ENCODE peak calls at places on chromosomes 16 and 17, in eight cellular contexts. N is T-helper 17 cell; D is iris pigment epithelial cell; O is CD4-positive, alpha-beta memory T cell; J is GF-D8; A is activated CD4-positive, alpha-beta T cell treated with anti-CD3 and anti-CD28 coated beads, Interleukin-2, amount 10 ng/mL, durations not matched to agents 7 days and 5 days; L is lung; S is kidney epithelial cell. Z is an unnamed sample.

GRCh38 chr16:4987580-4988374 is 29.6 kb downstream of the SEC14L5 start:
- DNase-seq in N (no peak), D (no peak), O (no peak), J (no peak), A (no peak), L (no peak), S (no peak), Z (no peak)

GRCh38 chr16:20883554-20884239 is 16.5 kb downstream of the DCUN1D3 start:
- DNase-seq in N (no peak), D (peak), O (no peak), J (no peak), A (no peak), L (no peak), S (no peak), Z (no peak)

GRCh38 chr17:3695723-3696411 is at the start of gene P2RX5:
- DNase-seq in N (peak), D (peak), O (peak), J (peak), A (peak), L (no peak), S (no peak), Z (no peak)

GRCh38 chr17:76252040-76252954 is 12.0 kb upstream of the RNF157 start:
- DNase-seq in N (no peak), D (peak), O (peak), J (peak), A (peak), L (no peak), S (peak), Z (peak)

GRCh38 chr16:17224859-17225258 is 245.9 kb downstream of the XYLT1 start:
- DNase-seq in N (no peak), D (peak), O (peak), J (peak), A (peak), L (peak), S (no peak), Z (no peak)

GRCh38 chr17:8392274-8392673 is 5.4 kb downstream of the RNF222 start:
- DNase-seq in N (no peak), D (no peak), O (no peak), J (no peak), A (no peak), L (no peak), S (no peak), Z (no peak)

GRCh38 chr17:19338031-19338990 is 24.2 kb downstream of the B9D1 start:
- DNase-seq in N (peak), D (peak), O (peak), J (no peak), A (peak), L (peak), S (no peak), Z (no peak)

GRCh38 chr16:1181715-1182671 is 29.1 kb downstream of the CACNA1H start:
- DNase-seq in N (no peak), D (peak), O (no peak), J (no peak), A (no peak), L (peak), S (peak), Z (peak)

GRCh38 chr17:15966879-15967248 is 21.9 kb downstream of the ADORA2B start:
- DNase-seq in N (no peak), D (no peak), O (no peak), J (no peak), A (no peak), L (peak), S (no peak), Z (no peak)

GRCh38 chr16:84391151-84391873 is 23.0 kb downstream of the ATP2C2 start:
- DNase-seq in N (no peak), D (peak), O (no peak), J (no peak), A (no peak), L (no peak), S (no peak), Z (no peak)

GRCh38 chr16:53881371-53881770 is 177.4 kb downstream of the FTO start:
- DNase-seq in N (no peak), D (peak), O (no peak), J (no peak), A (no peak), L (no peak), S (no peak), Z (no peak)

GRCh38 chr16:3879887-3880564 is 487 bp downstream of the CREBBP start:
- DNase-seq in N (peak), D (peak), O (peak), J (no peak), A (peak), L (peak), S (no peak), Z (no peak)

GRCh38 chr16:90020838-90021382 is 1.7 kb upstream of the DBNDD1 start:
- DNase-seq in N (no peak), D (peak), O (no peak), J (no peak), A (no peak), L (no peak), S (no peak), Z (peak)

GRCh38 chr16:75216127-75216526 is 2.7 kb upstream of the CTRB1 start:
- DNase-seq in N (no peak), D (no peak), O (no peak), J (no peak), A (no peak), L (no peak), S (no peak), Z (no peak)

GRCh38 chr16:22316411-22316811 is 19.2 kb downstream of the POLR3E start:
- DNase-seq in N (no peak), D (no peak), O (no peak), J (no peak), A (no peak), L (no peak), S (no peak), Z (no peak)

GRCh38 chr17:75475851-75476250 is 19.4 kb downstream of the TMEM94 start:
- DNase-seq in N (no peak), D (no peak), O (no peak), J (no peak), A (no peak), L (no peak), S (no peak), Z (no peak)

GRCh38 chr17:27984404-27984803 is 58.1 kb upstream of the NLK start:
- DNase-seq in N (no peak), D (no peak), O (no peak), J (no peak), A (no peak), L (no peak), S (no peak), Z (no peak)

GRCh38 chr16:65394306-65394705 is 272.4 kb upstream of the CDH11 start:
- DNase-seq in N (no peak), D (no peak), O (no peak), J (no peak), A (no peak), L (no peak), S (no peak), Z (no peak)

GRCh38 chr17:39177256-39177655 is 11.3 kb upstream of the ARL5C start:
- DNase-seq in N (no peak), D (no peak), O (no peak), J (no peak), A (no peak), L (no peak), S (no peak), Z (no peak)

GRCh38 chr16:56789360-56789759 is 59.4 kb downstream of the NUP93 start:
- DNase-seq in N (no peak), D (peak), O (peak), J (peak), A (peak), L (peak), S (no peak), Z (no peak)

GRCh38 chr17:32772453-32773025 is 104.4 kb downstream of the MYO1D start:
- DNase-seq in N (no peak), D (no peak), O (no peak), J (no peak), A (no peak), L (no peak), S (peak), Z (no peak)

GRCh38 chr17:61057257-61057656 is 342.4 kb upstream of the TBX2 start:
- DNase-seq in N (no peak), D (no peak), O (no peak), J (no peak), A (no peak), L (no peak), S (no peak), Z (no peak)

GRCh38 chr17:74815671-74816370 is 39.7 kb upstream of the NAT9 start:
- DNase-seq in N (no peak), D (peak), O (no peak), J (no peak), A (no peak), L (no peak), S (no peak), Z (no peak)

GRCh38 chr16:72442381-72443158 is 270.6 kb upstream of the PMFBP1 start:
- DNase-seq in N (no peak), D (peak), O (no peak), J (no peak), A (no peak), L (no peak), S (no peak), Z (no peak)

GRCh38 chr17:5699789-5700188 is 115.5 kb upstream of the NLRP1 start:
- DNase-seq in N (no peak), D (no peak), O (no peak), J (no peak), A (no peak), L (no peak), S (no peak), Z (no peak)

Z was measured in non-pigmented ciliary epithelial cell.